ENCODE peak calls at places on chromosomes 7 and 10, in eight cellular contexts. W, V, U, Y, X, H, M and G are unnamed samples.

GRCh38 chr7:156463280-156463679 is 177.3 kb upstream of the RNF32 start:
- DNase-seq in H (no peak), M (no peak), W (no peak), X (no peak), U (no peak), V (no peak), Y (no peak), G (peak; percentile 43)

GRCh38 chr10:29949411-29950011 is 109.9 kb downstream of the JCAD start:
- DNase-seq in X (no peak), H (no peak), Y (peak; percentile 98), M (no peak), W (no peak), V (no peak), U (no peak), G (no peak)

GRCh38 chr10:14670551-14671240 is 104.0 kb downstream of the FAM107B start:
- DNase-seq in W (no peak), V (no peak), U (peak; percentile 72), X (no peak), Y (peak; percentile 82), H (no peak), M (no peak), G (peak; percentile 78)

GRCh38 chr7:24869572-24869971 is 110.4 kb downstream of the OSBPL3 start:
- DNase-seq in V (no peak), X (no peak), W (no peak), Y (no peak), U (no peak), M (no peak), H (no peak), G (no peak)

GRCh38 chr7:151793531-151793935 is 83.4 kb downstream of the PRKAG2 start:
- DNase-seq in V (no peak), Y (no peak), W (no peak), X (no peak), H (peak; percentile 88), U (peak; percentile 74), M (no peak), G (peak; percentile 91)

GRCh38 chr10:69803809-69804208 is 2.1 kb downstream of the COL13A1 start:
- DNase-seq in M (no peak), H (no peak), X (no peak), U (no peak), Y (no peak), W (no peak), V (no peak), G (no peak)

GRCh38 chr10:16752099-16752498 is 65.1 kb downstream of the RSU1 start:
- DNase-seq in H (no peak), X (no peak), M (no peak), U (no peak), Y (no peak), V (no peak), W (no peak), G (no peak)

GRCh38 chr10:70296406-70296899 is 12.6 kb upstream of the NPFFR1 start:
- DNase-seq in V (peak; percentile 93), M (peak; percentile 92), W (peak; percentile 44), H (no peak), Y (peak; percentile 89), X (peak; percentile 81), U (peak; percentile 95), G (peak; percentile 96)

GRCh38 chr10:97771055-97771811 is 566 bp downstream of the SFRP5 start:
- DNase-seq in V (no peak), X (no peak), W (no peak), U (no peak), H (peak; percentile 85), Y (peak; percentile 15), M (no peak), G (no peak)

GRCh38 chr7:104207731-104208420 is at the start of gene ORC5:
- DNase-seq in W (peak; percentile 53), H (peak; percentile 96), V (no peak), M (peak; percentile 59), X (peak; percentile 26), Y (peak; percentile 80), U (peak; percentile 83), G (peak; percentile 93)

GRCh38 chr10:24901686-24902399 is 50.6 kb downstream of the PRTFDC1 start:
- DNase-seq in H (no peak), M (peak; percentile 56), Y (peak; percentile 98), X (no peak), U (no peak), W (peak; percentile 92), V (no peak), G (no peak)

GRCh38 chr7:23594879-23595604 is 2.1 kb upstream of the CCDC126 start:
- DNase-seq in U (no peak), H (no peak), Y (no peak), M (no peak), V (no peak), X (no peak), W (peak; percentile 52), G (no peak)

GRCh38 chr7:43480581-43480980 is 102.3 kb upstream of the STK17A start:
- DNase-seq in Y (peak; percentile 20), M (no peak), X (no peak), U (no peak), V (peak; percentile 42), W (no peak), H (no peak), G (no peak)

GRCh38 chr7:47026733-47027450 is 555.0 kb downstream of the TNS3 start:
- DNase-seq in U (no peak), M (no peak), W (no peak), H (no peak), Y (no peak), V (no peak), X (no peak), G (no peak)

GRCh38 chr7:69693042-69693441 is 94.8 kb downstream of the AUTS2 start:
- DNase-seq in X (no peak), M (no peak), V (no peak), U (no peak), H (no peak), Y (no peak), W (no peak), G (no peak)

GRCh38 chr10:131982185-131982756 is 548 bp upstream of the BNIP3 start:
- DNase-seq in H (no peak), X (no peak), M (no peak), W (no peak), U (no peak), Y (no peak), V (no peak), G (no peak)

GRCh38 chr7:94510582-94511456 is 1.2 kb downstream of the CASD1 start:
- DNase-seq in H (no peak), U (no peak), V (no peak), Y (peak; percentile 2), M (no peak), W (no peak), X (peak; percentile 5), G (peak; percentile 84)

GRCh38 chr10:1538531-1539061 is 198.7 kb downstream of the ADARB2 start:
- DNase-seq in U (peak; percentile 60), H (peak; percentile 45), V (no peak), M (no peak), X (no peak), W (no peak), Y (no peak), G (no peak)

GRCh38 chr7:135362871-135363270 is 129.2 kb downstream of the STRA8 start:
- DNase-seq in U (no peak), X (no peak), H (no peak), V (no peak), M (no peak), W (no peak), Y (no peak), G (no peak)

GRCh38 chr7:3279147-3279818 is 21.8 kb upstream of the SDK1 start:
- DNase-seq in U (no peak), M (no peak), Y (no peak), H (no peak), V (no peak), W (no peak), X (no peak), G (no peak)

GRCh38 chr10:66654861-66655260 is 271.0 kb upstream of the LRRTM3 start:
- DNase-seq in X (no peak), M (no peak), V (no peak), H (no peak), W (no peak), Y (peak; percentile 15), U (no peak), G (no peak)

DNA sequence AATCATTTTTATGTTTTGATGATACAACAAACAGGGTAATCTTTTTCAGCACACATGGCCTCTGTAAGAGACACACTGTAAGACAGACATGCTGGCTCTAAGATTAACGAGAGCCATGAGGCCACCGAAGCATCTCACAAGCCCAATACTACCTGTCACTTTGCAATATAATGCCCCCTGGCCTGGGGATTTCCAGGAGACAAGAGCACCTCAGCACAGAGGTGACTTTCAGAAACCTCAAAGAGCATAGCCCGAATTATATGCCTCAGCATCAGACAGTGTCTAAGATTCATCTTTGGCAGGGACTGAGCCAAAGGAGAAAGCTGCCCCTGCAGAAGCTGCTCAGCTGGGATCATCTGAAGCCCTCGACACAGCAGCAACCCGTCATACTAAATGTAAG is 44.2 kb upstream of the TMEM213 start:
- DNase-seq in Y (no peak), U (no peak), X (no peak), V (no peak), W (no peak), H (no peak), M (no peak), G (no peak)
- H3K4me3 ChIP-seq in Y (no peak overlapping the region), U (no peak overlapping the region), X (no peak overlapping the region), V (no peak overlapping the region), W (no peak overlapping the region), H (no peak overlapping the region), M (no peak overlapping the region), G (no peak overlapping the region)

DNA sequence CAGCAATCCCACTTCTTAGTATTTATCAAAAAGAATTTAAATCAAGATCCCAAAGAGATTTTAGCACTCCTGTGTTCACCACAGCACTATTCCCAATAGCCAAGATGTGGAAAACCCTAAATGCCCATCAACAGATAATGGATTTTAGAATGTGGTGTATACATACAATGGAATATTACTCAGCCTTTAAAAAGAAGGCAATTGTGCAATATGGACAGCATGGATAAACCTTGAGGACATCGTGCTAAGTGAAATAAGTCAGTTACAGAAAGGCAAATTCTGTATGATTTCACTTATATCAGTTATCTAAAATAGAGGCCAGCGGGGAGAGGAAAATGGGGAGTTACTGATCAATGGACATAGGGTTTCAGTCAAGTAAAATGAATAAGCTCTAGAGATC is 66.9 kb downstream of the CABCOCO1 start:
- DNase-seq in Y (no peak), M (no peak), X (no peak), H (no peak), U (no peak), W (no peak), V (no peak), G (no peak)
- TF ChIP-seq POLR2A in Y (no peak), M (no peak), X (no peak), H (no peak), U (no peak), W (no peak), V (no peak), G (no peak)

GRCh38 chr10:99304857-99305220 is 24.3 kb upstream of the CNNM1 start:
- DNase-seq in U (no peak), X (no peak), W (no peak), M (no peak), V (no peak), Y (no peak), H (no peak), G (no peak)
- H3K4me3 ChIP-seq in U (no peak overlapping the region), X (no peak overlapping the region), W (no peak overlapping the region), M (no peak overlapping the region), V (no peak overlapping the region), Y (no peak overlapping the region), H (no peak overlapping the region), G (no peak overlapping the region)

DNA sequence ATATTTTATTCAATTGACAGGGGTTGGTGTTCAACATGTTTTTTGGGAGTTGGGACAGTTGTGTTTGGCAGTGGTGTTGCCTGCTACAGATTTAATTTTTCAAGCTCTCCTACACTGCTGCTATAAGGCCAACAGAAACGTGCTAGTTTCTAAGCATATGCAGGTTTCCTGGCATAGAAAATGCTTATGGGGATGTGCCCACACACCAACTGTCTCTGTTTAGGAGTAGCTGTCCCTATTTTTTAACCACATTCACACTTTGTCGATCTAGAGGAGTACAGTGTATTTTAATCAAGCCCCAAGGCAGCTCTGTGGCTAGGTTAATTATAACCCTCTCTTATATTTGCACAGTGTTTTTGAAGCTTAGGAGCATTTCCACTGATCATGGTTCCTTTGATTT is 28.6 kb downstream of the TMEM178B start:
- DNase-seq in H (no peak), X (no peak), W (no peak), Y (no peak), M (no peak), V (no peak), U (no peak), G (no peak)
- TF ChIP-seq POLR2A in H (no peak), X (no peak), W (no peak), Y (no peak), M (no peak), V (no peak), U (no peak), G (no peak)